ENCODE peak calls at places on chromosomes 16 and 17, in seven cellular contexts. W is T-cell; Z is stimulated activated CD8-positive, alpha-beta memory T cell treated with anti-CD3 and anti-CD28 coated beads, Interleukin-2, amount 100 ng/mL, for 1 hour; Y is activated naive CD8-positive, alpha-beta T cell treated with anti-CD3 and anti-CD28 coated beads for 36 hours; J is T-helper 2 cell treated with Interferon-gamma antibody and Interleukin-4, amounts not matched to agents 5 μg/mL and 100 μg/mL, for 36 hours; K is caudate nucleus; D is activated naive CD4-positive, alpha-beta T cell treated with Interleukin-2 at 50 U/mL for 16 hours. F is an unnamed sample.

GRCh38 chr16:31460582-31461002 is 1.3 kb downstream of the ARMC5 start:
- DNase-seq in K (no peak), Z (no peak), D (no peak), W (no peak), Y (no peak), J (no peak), F (no peak)

GRCh38 chr17:64459284-64459747 is 10.4 kb downstream of the MILR1 start:
- DNase-seq in W (no peak), Y (no peak), J (no peak), D (no peak), K (no peak), Z (no peak), F (peak)

GRCh38 chr16:76201385-76201784 is 75.8 kb upstream of the CNTNAP4 start:
- DNase-seq in J (no peak), Y (no peak), W (no peak), K (no peak), Z (no peak), D (no peak), F (no peak)

GRCh38 chr17:75922963-75923874 is 17.6 kb downstream of the FBF1 start:
- DNase-seq in K (no peak), J (no peak), Z (no peak), Y (no peak), W (no peak), D (no peak), F (no peak)

GRCh38 chr17:31595666-31596381 is 204.3 kb downstream of the RAB11FIP4 start:
- DNase-seq in W (no peak), J (no peak), K (no peak), Z (no peak), Y (no peak), D (no peak), F (no peak)

GRCh38 chr17:8807070-8807550 is 7.9 kb upstream of the MFSD6L start:
- DNase-seq in D (no peak), Z (no peak), Y (no peak), W (no peak), K (no peak), J (no peak), F (no peak)

GRCh38 chr17:35597604-35598003 is 10.5 kb downstream of the AP2B1 start:
- DNase-seq in K (no peak), J (no peak), Z (no peak), W (no peak), Y (no peak), D (no peak), F (no peak)

GRCh38 chr17:69857412-69857835 is 217.6 kb upstream of the KCNJ16 start:
- DNase-seq in Y (no peak), K (no peak), D (no peak), Z (no peak), W (no peak), J (no peak), F (no peak)

GRCh38 chr17:65698381-65699061 is 137.1 kb upstream of the AXIN2 start:
- DNase-seq in Z (no peak), Y (no peak), K (no peak), J (no peak), D (no peak), W (no peak), F (peak)

GRCh38 chr16:4994719-4995434 is 36.7 kb downstream of the SEC14L5 start:
- DNase-seq in D (no peak), Y (no peak), K (no peak), W (no peak), J (no peak), Z (no peak), F (no peak)

GRCh38 chr16:85437161-85438052 is 175.7 kb upstream of the GSE1 start:
- DNase-seq in K (no peak), D (no peak), Y (no peak), W (no peak), Z (no peak), J (no peak), F (no peak)

GRCh38 chr17:16428098-16428882 is 12.9 kb downstream of the TRPV2 start:
- DNase-seq in Z (no peak), K (no peak), W (no peak), D (peak), Y (peak), J (no peak), F (no peak)

GRCh38 chr17:61202564-61202963 is 197.1 kb upstream of the TBX2 start:
- DNase-seq in Y (no peak), J (no peak), D (no peak), Z (no peak), K (no peak), W (no peak), F (no peak)

GRCh38 chr17:29615492-29616299 is 7.0 kb downstream of the CORO6 start:
- DNase-seq in J (peak), K (peak), W (peak), Z (peak), D (peak), Y (peak), F (no peak)

GRCh38 chr17:48441862-48442261 is 11.8 kb upstream of the SKAP1 start:
- DNase-seq in Y (no peak), W (no peak), K (no peak), D (no peak), J (no peak), Z (no peak), F (no peak)

GRCh38 chr17:17515921-17516295 is 19.7 kb upstream of the RASD1 start:
- DNase-seq in D (no peak), Y (no peak), K (no peak), W (no peak), J (no peak), Z (no peak), F (no peak)

GRCh38 chr16:9139965-9140364 is 48.5 kb downstream of the HAPSTR1 start:
- DNase-seq in D (no peak), Y (no peak), Z (no peak), W (no peak), J (no peak), K (no peak), F (no peak)

GRCh38 chr16:54422159-54422558 is 135.6 kb upstream of the IRX3 start:
- DNase-seq in J (no peak), K (no peak), D (no peak), Z (no peak), W (no peak), Y (no peak), F (no peak)

GRCh38 chr16:72657791-72658190 is 390.1 kb downstream of the ZFHX3 start:
- DNase-seq in Z (no peak), D (no peak), Y (no peak), K (no peak), J (no peak), W (no peak), F (no peak)

GRCh38 chr17:50110591-50111349 is 15.6 kb downstream of the PDK2 start:
- DNase-seq in W (no peak), D (no peak), Z (no peak), K (no peak), J (no peak), Y (no peak), F (no peak)

GRCh38 chr16:57906385-57907316 is 64.3 kb downstream of the CNGB1 start:
- DNase-seq in W (peak), D (peak), Y (peak), Z (no peak), K (no peak), J (no peak), F (no peak)

GRCh38 chr16:85448557-85449194 is 164.4 kb upstream of the GSE1 start:
- DNase-seq in Y (peak), D (peak), W (peak), K (no peak), Z (peak), J (no peak), F (no peak)

GRCh38 chr17:74875155-74875969 is 2.6 kb upstream of the FDXR start:
- DNase-seq in K (no peak), Y (no peak), D (no peak), W (no peak), Z (no peak), J (no peak), F (no peak)

GRCh38 chr16:46549477-46549876 is 71.7 kb downstream of the SHCBP1 start:
- DNase-seq in K (no peak), Y (no peak), D (no peak), Z (no peak), W (no peak), J (no peak), F (no peak)

GRCh38 chr16:84500531-84500930 is 3.9 kb downstream of the MEAK7 start:
- DNase-seq in J (no peak), K (no peak), Z (no peak), D (no peak), Y (no peak), W (no peak), F (no peak)

GRCh38 chr16:57196276-57196675 is 10.1 kb downstream of the RSPRY1 start:
- DNase-seq in D (no peak), Y (no peak), Z (no peak), W (no peak), K (no peak), J (no peak), F (no peak)

GRCh38 chr16:65071371-65072311 is 50.2 kb downstream of the CDH11 start:
- DNase-seq in Y (no peak), Z (no peak), J (no peak), D (no peak), K (peak), W (no peak), F (no peak)

GRCh38 chr16:75624921-75625334 is 1.8 kb upstream of the ADAT1 start:
- DNase-seq in J (no peak), Z (no peak), Y (no peak), D (no peak), W (no peak), K (no peak), F (no peak)

GRCh38 chr17:6245301-6245810 is 175.2 kb downstream of the WSCD1 start:
- DNase-seq in K (no peak), Z (no peak), J (no peak), W (no peak), Y (no peak), D (no peak), F (no peak)

GRCh38 chr17:17190188-17190587 is 15.9 kb downstream of the PLD6 start:
- DNase-seq in J (no peak), W (no peak), K (no peak), D (no peak), Z (no peak), Y (no peak), F (no peak)

GRCh38 chr16:22757202-22757601 is 56.8 kb upstream of the HS3ST2 start:
- DNase-seq in Z (no peak), W (no peak), K (no peak), Y (no peak), D (no peak), J (no peak), F (no peak)

GRCh38 chr16:49603956-49604355 is 230.4 kb downstream of the C16orf78 start:
- DNase-seq in Y (no peak), J (no peak), W (no peak), K (no peak), Z (no peak), D (no peak), F (no peak)

GRCh38 chr17:10171581-10171981 is 26.8 kb downstream of the GAS7 start:
- DNase-seq in D (no peak), W (no peak), Z (no peak), Y (no peak), K (no peak), J (no peak), F (no peak)

GRCh38 chr16:3174618-3175148 is 13.3 kb upstream of the OR1F1 start:
- DNase-seq in D (no peak), Y (no peak), K (no peak), W (no peak), Z (no peak), J (no peak), F (no peak)

GRCh38 chr16:77043076-77043475 is 147.9 kb upstream of the MON1B start:
- DNase-seq in J (no peak), W (no peak), Z (no peak), D (no peak), Y (no peak), K (no peak), F (peak)

F was measured in epithelial cell of proximal tubule.